ENCODE peak calls at places on chromosomes 5 and 9, in four cellular contexts. One of them, this sample, is unnamed.

GRCh38 chr5:61167382-61167781 is 5.1 kb upstream of the SMIM15 start:
- DNase-seq in stomach: peak; percentile 32
- DNase-seq in suprapubic skin: no peak
- DNase-seq in sigmoid colon: no peak
- DNase-seq in this sample: no peak

GRCh38 chr9:3205421-3206095 is 320.2 kb downstream of the RFX3 start:
- DNase-seq in stomach: no peak
- DNase-seq in suprapubic skin: no peak
- DNase-seq in sigmoid colon: no peak
- DNase-seq in this sample: no peak

GRCh38 chr9:2761424-2761823 is 44.1 kb downstream of the KCNV2 start:
- DNase-seq in stomach: no peak
- DNase-seq in suprapubic skin: no peak
- DNase-seq in sigmoid colon: no peak
- DNase-seq in this sample: no peak

GRCh38 chr9:25724424-25724823 is 46.2 kb upstream of the TUSC1 start:
- DNase-seq in stomach: no peak
- DNase-seq in suprapubic skin: no peak
- DNase-seq in sigmoid colon: no peak
- DNase-seq in this sample: no peak

GRCh38 chr5:83802686-83803085 is 82.0 kb upstream of the HAPLN1 start:
- DNase-seq in stomach: no peak
- DNase-seq in suprapubic skin: no peak
- DNase-seq in sigmoid colon: no peak
- DNase-seq in this sample: no peak

GRCh38 chr5:172005708-172006377 is 595 bp downstream of the FBXW11 start:
- DNase-seq in stomach: peak; percentile 38
- DNase-seq in suprapubic skin: no peak
- DNase-seq in sigmoid colon: peak; percentile 64
- DNase-seq in this sample: peak; percentile 16

GRCh38 chr5:115977096-115977495 is 14.8 kb downstream of the LVRN start:
- DNase-seq in stomach: no peak
- DNase-seq in suprapubic skin: no peak
- DNase-seq in sigmoid colon: no peak
- DNase-seq in this sample: no peak

GRCh38 chr9:127586537-127586936 is 25.5 kb upstream of the STXBP1 start:
- DNase-seq in stomach: peak; percentile 87
- DNase-seq in suprapubic skin: peak; percentile 92
- DNase-seq in sigmoid colon: peak; percentile 94
- DNase-seq in this sample: peak; percentile 70

GRCh38 chr5:109516385-109516784 is 106.6 kb upstream of the PJA2 start:
- DNase-seq in stomach: no peak
- DNase-seq in suprapubic skin: no peak
- DNase-seq in sigmoid colon: no peak
- DNase-seq in this sample: no peak

DNA sequence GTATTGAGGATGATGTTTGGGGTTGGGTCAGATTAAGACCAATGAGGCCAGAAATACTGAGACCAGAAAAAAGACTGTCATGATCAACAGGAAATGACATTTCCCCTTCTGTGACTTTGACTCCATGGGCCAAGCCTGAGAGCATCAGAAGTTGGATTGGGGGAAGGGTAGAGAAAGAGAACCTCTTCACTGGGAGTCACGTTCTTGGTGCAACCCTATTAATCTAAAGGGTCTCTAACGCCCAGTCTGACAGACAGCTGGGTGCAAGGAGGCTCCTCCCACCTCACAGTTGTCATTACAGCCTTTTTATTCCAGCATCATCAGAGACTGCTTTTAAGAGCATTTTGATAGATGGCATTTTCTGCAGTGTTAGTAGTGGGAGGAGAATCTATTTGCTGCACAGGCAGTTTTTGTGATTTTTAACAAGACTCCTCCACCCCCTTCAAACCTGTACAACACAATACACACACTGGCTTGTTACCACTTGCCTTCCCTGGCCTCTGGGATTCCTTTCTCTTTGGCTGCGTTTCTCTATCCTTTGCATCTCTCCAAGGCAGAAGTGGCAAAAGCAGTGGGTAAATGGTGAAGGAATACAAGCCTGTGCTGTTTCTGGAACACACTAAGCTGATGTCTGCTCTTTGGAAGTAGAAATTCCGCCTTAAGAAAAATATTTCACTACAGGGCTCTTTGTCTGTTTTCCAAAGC is 310.4 kb upstream of the ZNF608 start:
- DNase-seq in stomach: no peak
- DNase-seq in suprapubic skin: no peak
- DNase-seq in sigmoid colon: no peak
- DNase-seq in this sample: no peak
- TF ChIP-seq POLR2AphosphoS5 in stomach: no peak
- TF ChIP-seq POLR2AphosphoS5 in suprapubic skin: no peak
- TF ChIP-seq POLR2AphosphoS5 in sigmoid colon: no peak
- TF ChIP-seq POLR2AphosphoS5 in this sample: no peak

GRCh38 chr5:56310711-56311204 is 77.6 kb upstream of the ANKRD55 start:
- DNase-seq in stomach: no peak
- DNase-seq in suprapubic skin: no peak
- DNase-seq in sigmoid colon: no peak
- DNase-seq in this sample: no peak
- TF ChIP-seq POLR2AphosphoS5 in stomach: no peak
- TF ChIP-seq POLR2AphosphoS5 in suprapubic skin: no peak
- TF ChIP-seq POLR2AphosphoS5 in sigmoid colon: peak; percentile 19
- TF ChIP-seq POLR2AphosphoS5 in this sample: no peak

DNA sequence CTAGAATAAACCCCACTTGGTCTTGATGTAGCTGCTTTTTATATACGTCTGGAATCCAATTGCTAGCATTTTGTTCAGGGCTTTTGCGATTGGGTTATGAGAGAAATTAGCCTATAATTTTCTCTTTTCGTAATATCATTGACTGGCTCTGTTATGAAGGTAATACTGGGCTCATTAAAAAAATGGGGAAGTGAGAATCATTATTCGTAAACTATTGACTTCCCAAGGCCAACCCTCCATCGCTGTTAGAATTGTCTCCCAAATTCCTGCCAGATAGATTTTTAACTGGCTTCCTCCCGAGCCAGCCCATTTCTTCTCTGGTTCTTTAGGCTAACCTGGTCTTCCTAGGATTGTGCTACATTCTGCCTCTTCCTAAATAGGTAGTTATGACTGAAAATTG is 35.9 kb upstream of the GRPEL2 start:
- DNase-seq in stomach: no peak
- DNase-seq in suprapubic skin: no peak
- DNase-seq in sigmoid colon: no peak
- DNase-seq in this sample: no peak
- TF ChIP-seq POLR2AphosphoS5 in stomach: no peak
- TF ChIP-seq POLR2AphosphoS5 in suprapubic skin: no peak
- TF ChIP-seq POLR2AphosphoS5 in sigmoid colon: no peak
- TF ChIP-seq POLR2AphosphoS5 in this sample: no peak

GRCh38 chr9:70995511-70995910 is 125.9 kb downstream of the TRPM3 start:
- DNase-seq in stomach: no peak
- DNase-seq in suprapubic skin: no peak
- DNase-seq in sigmoid colon: no peak
- DNase-seq in this sample: no peak
- TF ChIP-seq POLR2AphosphoS5 in stomach: no peak
- TF ChIP-seq POLR2AphosphoS5 in suprapubic skin: no peak
- TF ChIP-seq POLR2AphosphoS5 in sigmoid colon: no peak
- TF ChIP-seq POLR2AphosphoS5 in this sample: no peak

DNA sequence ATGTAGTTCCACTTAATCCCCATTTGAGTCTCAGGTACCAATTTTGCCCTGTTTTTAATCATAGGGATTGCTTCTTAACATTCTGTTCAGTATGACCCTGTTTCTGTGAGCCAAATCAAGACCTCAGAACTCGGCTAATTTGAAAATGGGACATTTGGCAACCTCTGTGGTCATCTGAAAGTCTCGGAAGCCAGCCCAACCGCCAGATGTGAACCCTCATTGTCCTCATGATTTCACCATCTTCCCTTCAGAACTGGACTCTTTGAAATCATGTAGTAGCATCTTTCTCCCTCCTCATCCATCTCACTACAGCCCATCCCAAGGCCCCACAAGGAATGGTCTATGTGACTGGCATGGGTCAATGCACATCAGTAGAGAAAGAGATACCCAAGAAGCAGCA is 88.9 kb downstream of the S1PR3 start:
- DNase-seq in stomach: peak; percentile 40
- DNase-seq in suprapubic skin: no peak
- DNase-seq in sigmoid colon: peak; percentile 85
- DNase-seq in this sample: no peak
- TF ChIP-seq POLR2AphosphoS5 in stomach: peak; percentile 44
- TF ChIP-seq POLR2AphosphoS5 in suprapubic skin: peak; percentile 58
- TF ChIP-seq POLR2AphosphoS5 in sigmoid colon: peak; percentile 57
- TF ChIP-seq POLR2AphosphoS5 in this sample: no peak